ENCODE peak calls at places on chromosomes 7 and 10, in seven cellular contexts. O is HAP-1; M is AG10803; W is globus pallidus; N is naive thymus-derived CD8-positive, alpha-beta T cell; K is cerebellum; A is activated CD4-positive, alpha-beta T cell treated with anti-CD3 and anti-CD28 coated beads, Interleukin-2, amount 50 U/mL, for 1 hour. G is an unnamed sample.

GRCh38 chr10:112639291-112639690 is 192.3 kb downstream of the VTI1A start:
- DNase-seq in A (no peak), W (no peak), N (no peak), K (no peak), M (peak), O (no peak), G (no peak)

GRCh38 chr7:134890246-134891240 is 95.8 kb upstream of the AGBL3 start:
- DNase-seq in M (peak), N (no peak), K (peak), O (no peak), A (no peak), W (peak), G (peak)

GRCh38 chr10:29648983-29649268 is 14.2 kb upstream of the SVIL start:
- DNase-seq in N (no peak), O (no peak), A (no peak), W (no peak), M (peak), K (no peak), G (no peak)

GRCh38 chr7:123769371-123769770 is 20.6 kb upstream of the WASL start:
- DNase-seq in W (no peak), O (peak), M (peak), A (no peak), N (no peak), K (no peak), G (no peak)

GRCh38 chr10:13485623-13486022 is 43.2 kb downstream of the BEND7 start:
- DNase-seq in M (peak), N (no peak), K (no peak), A (no peak), O (no peak), W (no peak), G (no peak)

GRCh38 chr10:25875555-25876165 is 58.4 kb upstream of the MYO3A start:
- DNase-seq in K (peak), O (peak), A (peak), N (peak), W (peak), M (peak), G (peak)

GRCh38 chr7:20089431-20089830 is 127.8 kb downstream of the MACC1 start:
- DNase-seq in N (no peak), M (peak), K (no peak), A (no peak), O (no peak), W (no peak), G (no peak)

GRCh38 chr7:6226194-6226799 is 46.1 kb downstream of the CYTH3 start:
- DNase-seq in K (no peak), A (no peak), M (peak), O (no peak), N (no peak), W (no peak), G (no peak)

GRCh38 chr10:22294694-22295093 is 21.5 kb upstream of the COMMD3 start:
- DNase-seq in N (no peak), K (no peak), M (no peak), O (no peak), A (no peak), W (no peak), G (no peak)

GRCh38 chr10:126759531-126759930 is 89.0 kb upstream of the C10orf90 start:
- DNase-seq in A (no peak), W (no peak), N (no peak), O (no peak), M (no peak), K (no peak), G (no peak)

GRCh38 chr10:124563320-124563719 is 101.7 kb downstream of the LHPP start:
- DNase-seq in A (no peak), W (no peak), M (no peak), O (peak), K (no peak), N (no peak), G (no peak)